ENCODE peak calls at places on chromosomes 13 and 19, in four cellular contexts. E, I, L and J are unnamed samples.

GRCh38 chr19:42942187-42942789 is 5.3 kb upstream of the PSG7 start:
- DNase-seq in E (peak), I (no peak), L (no peak), J (peak)

GRCh38 chr19:7397687-7398086 is 49.0 kb downstream of the ARHGEF18 start:
- DNase-seq in E (no peak), I (no peak), L (no peak), J (no peak)

GRCh38 chr13:22506286-22506685 is 674.5 kb upstream of the SGCG start:
- DNase-seq in E (no peak), I (no peak), L (no peak), J (peak)

GRCh38 chr19:38452430-38453366 is 19.2 kb downstream of the RYR1 start:
- DNase-seq in E (peak), I (peak), L (no peak), J (no peak)

GRCh38 chr19:51507640-51508058 is 6.0 kb upstream of the SIGLEC12 start:
- DNase-seq in E (no peak), I (no peak), L (no peak), J (no peak)

GRCh38 chr19:14337510-14337909 is 43.7 kb upstream of the ADGRE5 start:
- DNase-seq in E (peak), I (peak), L (no peak), J (peak)

GRCh38 chr13:49927755-49928154 is 8.4 kb downstream of the SPRYD7 start:
- DNase-seq in E (no peak), I (no peak), L (no peak), J (no peak)

GRCh38 chr13:44169018-44169909 is 204.4 kb upstream of the SERP2 start:
- DNase-seq in E (no peak), I (no peak), L (no peak), J (no peak)

GRCh38 chr19:10431254-10431942 is 11.1 kb downstream of the PDE4A start:
- DNase-seq in E (no peak), I (no peak), L (no peak), J (peak)

GRCh38 chr13:29993716-29994488 is 143.5 kb upstream of the UBL3 start:
- DNase-seq in E (no peak), I (no peak), L (no peak), J (no peak)

GRCh38 chr13:34411881-34412280 is 530.2 kb upstream of the NBEA start:
- DNase-seq in E (no peak), I (no peak), L (no peak), J (no peak)

GRCh38 chr19:33558846-33559245 is 37.3 kb upstream of the PEPD start:
- DNase-seq in E (no peak), I (no peak), L (peak), J (no peak)

GRCh38 chr19:28003543-28003942 is 1209.4 kb downstream of the UQCRFS1 start:
- DNase-seq in E (no peak), I (no peak), L (no peak), J (no peak)

GRCh38 chr19:7519411-7520130 is 2.9 kb upstream of the MCOLN1 start:
- DNase-seq in E (no peak), I (no peak), L (no peak), J (no peak)

GRCh38 chr13:40271511-40271910 is 394.9 kb downstream of the FOXO1 start:
- DNase-seq in E (no peak), I (no peak), L (no peak), J (peak)

GRCh38 chr13:99659234-99659633 is 158.0 kb downstream of the TM9SF2 start:
- DNase-seq in E (peak), I (no peak), L (no peak), J (no peak)

GRCh38 chr19:18322318-18322758 is 538 bp downstream of the LSM4 start:
- DNase-seq in E (peak), I (peak), L (no peak), J (peak)

GRCh38 chr13:99657848-99658265 is 156.6 kb downstream of the TM9SF2 start:
- DNase-seq in E (no peak), I (peak), L (no peak), J (peak)

GRCh38 chr13:94813920-94814500 is 101.7 kb upstream of the SOX21 start:
- DNase-seq in E (peak), I (no peak), L (no peak), J (no peak)

GRCh38 chr19:4197625-4198466 is 15.4 kb downstream of the ANKRD24 start:
- DNase-seq in E (peak), I (peak), L (no peak), J (peak)

GRCh38 chr19:40609561-40610395 is 8.6 kb downstream of the LTBP4 start:
- DNase-seq in E (peak), I (peak), L (peak), J (peak)

GRCh38 chr13:99367663-99368448 is 60.7 kb upstream of the GPR183 start:
- DNase-seq in E (no peak), I (no peak), L (no peak), J (no peak)

GRCh38 chr19:12126707-12127106 is 13.4 kb downstream of the ZNF20 start:
- DNase-seq in E (peak), I (no peak), L (no peak), J (peak)

GRCh38 chr19:2214253-2214652 is 21.9 kb downstream of the PLEKHJ1 start:
- DNase-seq in E (no peak), I (no peak), L (no peak), J (no peak)

GRCh38 chr13:65631078-65631477 is 1599.1 kb downstream of the PCDH9 start:
- DNase-seq in E (no peak), I (no peak), L (no peak), J (no peak)

GRCh38 chr19:45484273-45484945 is 12.4 kb downstream of the RTN2 start:
- DNase-seq in E (no peak), I (no peak), L (no peak), J (no peak)

GRCh38 chr19:49116544-49116943 is 2.4 kb downstream of the LIN7B start:
- DNase-seq in E (no peak), I (no peak), L (no peak), J (no peak)

GRCh38 chr19:33446918-33447293 is 73.4 kb downstream of the CEBPG start:
- DNase-seq in E (no peak), I (no peak), L (peak), J (no peak)

GRCh38 chr19:39401549-39402416 is 4.9 kb upstream of the ZFP36 start:
- DNase-seq in E (no peak), I (no peak), L (peak), J (peak)

GRCh38 chr19:49588370-49589122 is 2.4 kb upstream of the PRR12 start:
- DNase-seq in E (no peak), I (no peak), L (no peak), J (no peak)

GRCh38 chr13:48662226-48662625 is 8.5 kb downstream of the CYSLTR2 start:
- DNase-seq in E (no peak), I (no peak), L (no peak), J (no peak)

GRCh38 chr19:51740356-51740755 is 11.3 kb downstream of the FPR1 start:
- DNase-seq in E (no peak), I (no peak), L (no peak), J (no peak)

GRCh38 chr13:39273953-39274352 is 235.7 kb downstream of the NHLRC3 start:
- DNase-seq in E (peak), I (no peak), L (no peak), J (peak)

GRCh38 chr13:20340759-20341161 is 108.6 kb upstream of the GJB6 start:
- DNase-seq in E (no peak), I (no peak), L (no peak), J (no peak)